ENCODE peak calls at places on chromosomes 11 and 22, in eight cellular contexts. J is NB4, T is cardiac fibroblast, Z is skeletal muscle cell, D is left ventricle myocardium inferior, R is epithelial cell of esophagus, O is BJ, N is heart right ventricle. M is an unnamed sample.
A peak's percentile ranks its signal among the peaks of the same experiment; 100 is the strongest.

GRCh38 chr11:34331329-34331728 is 26.5 kb downstream of the ABTB2 start:
- DNase-seq in J (no peak), T (peak; percentile 67), Z (no peak), D (no peak), R (no peak), O (no peak), N (no peak), M (no peak)

GRCh38 chr11:95790933-95791247 is 592 bp downstream of the CEP57 start:
- DNase-seq in J (peak; percentile 87), T (peak; percentile 64), Z (peak; percentile 25), D (peak; percentile 43), R (peak; percentile 75), O (no peak), N (peak; percentile 43), M (no peak)

GRCh38 chr22:25102722-25103121 is 96.9 kb upstream of the CRYBB3 start:
- DNase-seq in J (no peak), T (no peak), Z (no peak), D (no peak), R (peak; percentile 37), O (no peak), N (no peak), M (no peak)

GRCh38 chr22:43862074-43862881 is at the start of gene SULT4A1:
- DNase-seq in J (no peak), T (peak; percentile 5), Z (no peak), D (no peak), R (peak; percentile 30), O (no peak), N (no peak), M (no peak)

GRCh38 chr11:75949023-75949672 is 134.1 kb downstream of the UVRAG start:
- DNase-seq in J (no peak), T (no peak), Z (no peak), D (no peak), R (no peak), O (peak; percentile 29), N (no peak), M (no peak)

GRCh38 chr11:102166175-102166574 is 55.9 kb downstream of the YAP1 start:
- DNase-seq in J (no peak), T (no peak), Z (no peak), D (no peak), R (no peak), O (no peak), N (no peak), M (no peak)

GRCh38 chr11:111115890-111116289 is 129.6 kb upstream of the POU2AF2 start:
- DNase-seq in J (no peak), T (no peak), Z (no peak), D (no peak), R (no peak), O (no peak), N (no peak), M (no peak)

GRCh38 chr11:13238879-13239514 is 38.6 kb upstream of the BMAL1 start:
- DNase-seq in J (peak; percentile 57), T (peak; percentile 66), Z (no peak), D (peak; percentile 22), R (peak; percentile 63), O (no peak), N (peak; percentile 21), M (no peak)

GRCh38 chr11:77065878-77066228 is 918 bp upstream of the CAPN5 start:
- DNase-seq in J (peak; percentile 44), T (peak; percentile 62), Z (no peak), D (peak; percentile 41), R (peak; percentile 25), O (no peak), N (no peak), M (no peak)

GRCh38 chr11:30370164-30370563 is 47.3 kb downstream of the ARL14EP start:
- DNase-seq in J (no peak), T (no peak), Z (no peak), D (no peak), R (no peak), O (no peak), N (no peak), M (no peak)

GRCh38 chr22:48428556-48429371 is 1398.9 kb downstream of the BRD1 start:
- DNase-seq in J (no peak), T (peak; percentile 0), Z (no peak), D (no peak), R (no peak), O (no peak), N (no peak), M (no peak)

GRCh38 chr22:38970548-38970947 is 11.6 kb upstream of the APOBEC3B start:
- DNase-seq in J (no peak), T (no peak), Z (no peak), D (no peak), R (no peak), O (no peak), N (no peak), M (no peak)

GRCh38 chr11:520428-521178 is 13.6 kb upstream of the RNH1 start:
- DNase-seq in J (no peak), T (no peak), Z (no peak), D (no peak), R (no peak), O (no peak), N (peak; percentile 14), M (no peak)

GRCh38 chr11:85791326-85791990 is 19.5 kb downstream of the SYTL2 start:
- DNase-seq in J (no peak), T (no peak), Z (no peak), D (no peak), R (no peak), O (no peak), N (no peak), M (no peak)

GRCh38 chr11:85799142-85799541 is 11.8 kb downstream of the SYTL2 start:
- DNase-seq in J (no peak), T (no peak), Z (no peak), D (no peak), R (no peak), O (no peak), N (no peak), M (no peak)

GRCh38 chr11:85800595-85801342 is 10.2 kb downstream of the SYTL2 start:
- DNase-seq in J (no peak), T (no peak), Z (no peak), D (no peak), R (no peak), O (no peak), N (no peak), M (no peak)

GRCh38 chr11:85798361-85798760 is 12.6 kb downstream of the SYTL2 start:
- DNase-seq in J (no peak), T (no peak), Z (no peak), D (no peak), R (peak; percentile 41), O (no peak), N (no peak), M (no peak)

DNA sequence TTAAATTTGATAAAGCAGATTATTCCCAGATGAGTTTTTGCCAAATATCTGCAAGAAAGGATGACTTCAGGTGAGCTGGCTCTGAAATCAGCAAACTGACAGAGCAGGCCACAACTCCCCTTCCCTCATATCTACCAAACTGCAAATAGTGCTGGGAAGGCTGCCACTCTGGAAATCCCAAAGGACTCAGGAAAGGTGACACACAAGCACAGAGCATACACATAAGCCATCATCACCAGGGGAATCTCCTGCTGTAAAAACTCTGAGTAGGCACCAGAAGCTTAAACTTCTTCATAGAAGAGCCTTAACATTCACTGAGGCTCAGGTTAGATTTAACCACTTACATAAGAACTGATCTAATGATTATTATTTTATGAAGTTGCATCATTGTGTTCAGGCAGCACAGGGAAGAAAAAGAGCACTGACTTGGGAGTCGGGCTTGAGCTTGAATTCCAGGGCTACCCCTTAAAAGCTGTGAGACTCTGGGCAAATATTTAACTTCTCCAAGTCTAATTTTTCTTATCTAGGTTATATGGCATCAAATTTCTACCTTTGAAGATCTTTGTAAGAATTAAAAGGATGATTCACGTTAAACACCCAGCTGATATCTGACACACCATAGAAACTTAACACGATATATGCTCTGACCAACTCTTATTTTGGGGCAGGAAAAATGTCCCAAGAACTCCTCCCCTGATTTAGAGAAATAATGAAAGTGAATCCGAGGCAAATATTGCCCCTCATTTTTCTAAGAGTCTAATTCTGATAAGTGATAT is 15.0 kb downstream of the SYTL2 start:
- DNase-seq in J (no peak), T (no peak), Z (no peak), D (no peak), R (no peak), O (no peak), N (no peak), M (no peak)
- H3K4me3 ChIP-seq in J (no peak overlapping the region), T (no peak overlapping the region), Z (no peak overlapping the region), D (no peak overlapping the region), R (no peak overlapping the region), O (no peak overlapping the region), N (no peak overlapping the region), M (no peak overlapping the region)

GRCh38 chr11:14356342-14356741 is 2.6 kb downstream of the RRAS2 start:
- DNase-seq in J (no peak), T (no peak), Z (no peak), D (no peak), R (no peak), O (no peak), N (no peak), M (no peak)
- H3K4me3 ChIP-seq in J (no peak overlapping the region), T (no peak overlapping the region), Z (no peak overlapping the region), D (no peak overlapping the region), R (no peak overlapping the region), O (no peak overlapping the region), N (no peak overlapping the region), M (peak overlapping the region; percentile 84)

GRCh38 chr11:27719575-27719925 is 19.3 kb upstream of the BDNF start:
- DNase-seq in J (no peak), T (no peak), Z (no peak), D (no peak), R (no peak), O (no peak), N (no peak), M (no peak)

GRCh38 chr11:27717377-27717776 is 17.1 kb upstream of the BDNF start:
- DNase-seq in J (no peak), T (peak; percentile 48), Z (no peak), D (no peak), R (peak; percentile 28), O (no peak), N (no peak), M (no peak)

GRCh38 chr11:27717801-27718229 is 17.6 kb upstream of the BDNF start:
- DNase-seq in J (no peak), T (peak; percentile 40), Z (no peak), D (no peak), R (no peak), O (no peak), N (no peak), M (no peak)

GRCh38 chr11:27718853-27719574 is 18.8 kb upstream of the BDNF start:
- DNase-seq in J (no peak), T (peak; percentile 51), Z (no peak), D (peak; percentile 22), R (peak; percentile 36), O (no peak), N (peak; percentile 32), M (no peak)

DNA sequence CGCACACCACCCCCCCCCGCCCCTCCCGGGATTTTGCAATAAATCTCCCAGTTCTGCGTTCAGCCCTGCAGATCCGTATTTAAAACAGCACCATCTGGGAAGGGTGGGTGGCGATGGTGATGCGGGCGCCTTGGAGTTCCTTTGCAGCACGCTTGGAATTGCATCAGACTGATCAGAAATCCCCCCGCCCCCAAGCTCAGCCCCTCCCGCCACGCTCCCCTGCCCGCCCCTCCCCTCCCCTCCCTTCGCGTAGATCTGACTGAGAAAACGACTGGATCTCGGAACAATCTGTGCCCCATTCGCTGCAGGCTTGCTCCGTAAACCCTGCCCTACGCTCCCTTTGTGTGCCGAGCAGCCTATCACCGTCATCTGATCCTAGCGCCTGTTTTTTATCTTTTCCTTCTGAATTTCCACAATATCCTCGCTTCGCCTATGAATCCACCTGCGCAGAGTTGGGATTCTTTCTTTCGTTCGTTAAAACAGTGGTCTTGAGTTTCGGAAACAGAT is 18.1 kb upstream of the BDNF start:
- DNase-seq in J (no peak), T (peak; percentile 81), Z (peak; percentile 91), D (no peak), R (peak; percentile 61), O (peak; percentile 75), N (no peak), M (peak; percentile 56)
- H3K4me3 ChIP-seq in J (no peak overlapping the region), T (peak overlapping the region; percentile 65), Z (peak overlapping the region; percentile 78), D (peak overlapping the region; percentile 70), R (peak overlapping the region; percentile 52), O (peak overlapping the region; percentile 76), N (no peak overlapping the region), M (peak overlapping the region; percentile 64)

GRCh38 chr11:10674440-10674855 is 19.1 kb downstream of the IRAG1 start:
- DNase-seq in J (no peak), T (no peak), Z (no peak), D (no peak), R (no peak), O (no peak), N (no peak), M (no peak)
- H3K4me3 ChIP-seq in J (no peak overlapping the region), T (no peak overlapping the region), Z (no peak overlapping the region), D (peak overlapping the region; percentile 52), R (no peak overlapping the region), O (no peak overlapping the region), N (no peak overlapping the region), M (no peak overlapping the region)

M was measured in epithelial cell of proximal tubule.